ENCODE peak calls at places on chromosome 12, in eight cellular contexts. N is transverse colon, D is mucosa of descending colon, Z is Peyer's patch, E is cardiac muscle cell, R is pancreas, W is psoas muscle, K is H9. F is an unnamed sample.
A peak's percentile ranks its signal among the peaks of the same experiment; 100 is the strongest.

GRCh38 chr12:92326877-92327276 is 181.2 kb upstream of the BTG1 start:
- DNase-seq in K (no peak), N (no peak), R (no peak), W (no peak), Z (no peak), E (no peak), D (no peak), F (no peak)

GRCh38 chr12:114403044-114403689 is 2.8 kb downstream of the TBX5 start:
- DNase-seq in Z (no peak), D (no peak), K (peak; percentile 94), W (no peak), R (no peak), E (peak; percentile 84), N (no peak), F (no peak)

GRCh38 chr12:104687823-104688573 is 231.2 kb downstream of the CHST11 start:
- DNase-seq in K (no peak), N (no peak), D (no peak), W (no peak), E (no peak), R (no peak), Z (no peak), F (no peak)

GRCh38 chr12:59874781-59875180 is 279.0 kb downstream of the SLC16A7 start:
- DNase-seq in W (no peak), Z (no peak), R (no peak), D (peak; percentile 13), N (no peak), E (no peak), K (peak; percentile 31), F (no peak)

GRCh38 chr12:1115471-1116242 is 124.6 kb downstream of the ERC1 start:
- DNase-seq in K (no peak), W (no peak), R (no peak), Z (no peak), D (no peak), E (peak; percentile 71), N (no peak), F (no peak)

GRCh38 chr12:107564946-107565345 is 120.7 kb upstream of the PWP1 start:
- DNase-seq in N (no peak), Z (no peak), K (peak; percentile 64), R (no peak), D (peak; percentile 12), W (no peak), E (peak; percentile 35), F (no peak)

GRCh38 chr12:89566615-89567014 is 40.8 kb upstream of the POC1B start:
- DNase-seq in N (no peak), R (no peak), E (peak; percentile 4), K (no peak), Z (no peak), D (no peak), W (no peak), F (no peak)

GRCh38 chr12:61097991-61098580 is 1162.1 kb upstream of the USP15 start:
- DNase-seq in D (no peak), W (no peak), K (no peak), E (peak; percentile 29), N (no peak), Z (no peak), R (no peak), F (no peak)

GRCh38 chr12:88590851-88591250 is 10.6 kb upstream of the KITLG start:
- DNase-seq in E (no peak), R (no peak), W (no peak), N (no peak), Z (no peak), D (no peak), K (no peak), F (no peak)

GRCh38 chr12:22625671-22626251 is 790 bp downstream of the ETNK1 start:
- DNase-seq in R (no peak), D (peak; percentile 58), Z (peak; percentile 52), E (peak; percentile 47), N (peak; percentile 43), W (peak; percentile 11), K (peak; percentile 67), F (no peak)

GRCh38 chr12:67091204-67091603 is 178.0 kb upstream of the CAND1 start:
- DNase-seq in W (no peak), E (no peak), K (no peak), Z (no peak), R (peak; percentile 39), N (no peak), D (no peak), F (no peak)

GRCh38 chr12:4444031-4444430 is 1.6 kb downstream of the FGF6 start:
- DNase-seq in R (no peak), N (no peak), Z (no peak), D (no peak), E (no peak), K (no peak), W (no peak), F (no peak)

GRCh38 chr12:42296503-42297109 is 29.3 kb downstream of the ZCRB1 start:
- DNase-seq in R (no peak), K (no peak), N (no peak), W (no peak), E (no peak), D (peak; percentile 18), Z (no peak), F (no peak)

GRCh38 chr12:67910360-67911292 is 78.6 kb upstream of the IFNG-AS1 start:
- DNase-seq in N (no peak), Z (no peak), W (no peak), E (no peak), D (no peak), R (no peak), K (no peak), F (no peak)

GRCh38 chr12:96140110-96140509 is 54.1 kb upstream of the ELK3 start:
- DNase-seq in D (no peak), N (no peak), K (no peak), E (no peak), R (no peak), W (no peak), Z (no peak), F (no peak)

GRCh38 chr12:464484-465267 is 4.9 kb downstream of the B4GALNT3 start:
- DNase-seq in N (no peak), K (no peak), R (no peak), Z (no peak), W (no peak), E (peak; percentile 28), D (no peak), F (no peak)

GRCh38 chr12:131911851-131912525 is 17.1 kb upstream of the PUS1 start:
- DNase-seq in N (no peak), D (no peak), K (no peak), W (no peak), E (no peak), Z (no peak), R (no peak), F (no peak)
- H3K4me1 ChIP-seq in N (peaks cover 7% of the 10 kb centered on the region), D (no peaks in the 10 kb centered on the region), K (no peaks in the 10 kb centered on the region), W (peaks cover 9% of the 10 kb centered on the region), E (no peaks in the 10 kb centered on the region), Z (peaks cover 5% of the 10 kb centered on the region), R (no peaks in the 10 kb centered on the region), F (peaks cover 9% of the 10 kb centered on the region)

DNA sequence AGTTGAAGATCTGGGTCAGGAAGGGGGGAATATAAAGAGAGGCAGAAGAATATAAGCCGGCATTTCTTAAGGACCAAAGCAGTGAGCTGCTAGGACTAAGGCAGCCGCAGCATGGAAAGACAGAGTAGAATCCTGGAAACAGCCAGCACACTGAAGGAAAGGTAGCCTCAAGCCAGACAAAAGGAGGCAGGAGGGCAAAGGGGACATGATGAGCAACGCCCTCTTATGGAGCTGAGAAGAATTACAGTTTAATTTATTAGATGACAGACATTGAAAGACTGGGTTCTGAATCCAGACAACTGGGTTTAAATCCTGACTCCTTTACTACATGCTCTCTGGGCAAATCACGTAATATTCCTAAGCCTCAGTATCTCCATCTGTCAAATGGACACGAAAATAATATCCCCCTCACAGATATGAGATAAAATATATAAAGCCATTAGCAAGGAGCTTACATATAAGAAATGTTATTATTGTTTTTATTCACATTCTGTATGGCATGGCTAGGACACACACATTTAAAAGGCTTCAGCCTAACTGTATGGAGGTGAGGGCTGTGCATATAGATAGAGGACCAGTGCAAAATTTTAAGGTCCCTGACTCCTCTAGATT is 8.1 kb upstream of the PCED1B start:
- DNase-seq in W (no peak), N (no peak), Z (no peak), E (peak; percentile 26), K (peak; percentile 75), R (no peak), D (no peak), F (no peak)
- TF ChIP-seq CTCF in W (peak; percentile 7), N (peak; percentile 48), Z (peak; percentile 45), E (peak; percentile 52), K (peak; percentile 77), R (no peak), D (no peak), F (peak; percentile 50)

GRCh38 chr12:57890191-57891120 is 43.9 kb upstream of the CTDSP2 start:
- DNase-seq in R (no peak), D (no peak), E (no peak), Z (no peak), K (no peak), N (no peak), W (no peak), F (no peak)
- H3K4me1 ChIP-seq in R (peaks cover 17% of the 10 kb centered on the region), D (peaks cover 83% of the 10 kb centered on the region), E (peaks cover 55% of the 10 kb centered on the region), Z (peaks cover 72% of the 10 kb centered on the region), K (peaks cover 11% of the 10 kb centered on the region), N (peaks cover 76% of the 10 kb centered on the region), W (peaks cover 71% of the 10 kb centered on the region), F (peaks cover 79% of the 10 kb centered on the region)

GRCh38 chr12:10179871-10180270 is 1.0 kb downstream of the TMEM52B start:
- DNase-seq in N (no peak), Z (no peak), E (no peak), K (no peak), W (no peak), R (no peak), D (no peak), F (no peak)

GRCh38 chr12:10174986-10175614 is 3.2 kb upstream of the OLR1 start:
- DNase-seq in N (no peak), W (no peak), R (no peak), E (no peak), Z (no peak), D (no peak), K (no peak), F (no peak)

GRCh38 chr12:10171954-10172353 is at the start of gene OLR1:
- DNase-seq in D (no peak), Z (no peak), K (no peak), R (no peak), W (no peak), N (no peak), E (no peak), F (no peak)

GRCh38 chr12:10178766-10179165 is at the start of gene TMEM52B:
- DNase-seq in Z (no peak), N (no peak), R (no peak), D (no peak), K (no peak), E (no peak), W (no peak), F (no peak)

DNA sequence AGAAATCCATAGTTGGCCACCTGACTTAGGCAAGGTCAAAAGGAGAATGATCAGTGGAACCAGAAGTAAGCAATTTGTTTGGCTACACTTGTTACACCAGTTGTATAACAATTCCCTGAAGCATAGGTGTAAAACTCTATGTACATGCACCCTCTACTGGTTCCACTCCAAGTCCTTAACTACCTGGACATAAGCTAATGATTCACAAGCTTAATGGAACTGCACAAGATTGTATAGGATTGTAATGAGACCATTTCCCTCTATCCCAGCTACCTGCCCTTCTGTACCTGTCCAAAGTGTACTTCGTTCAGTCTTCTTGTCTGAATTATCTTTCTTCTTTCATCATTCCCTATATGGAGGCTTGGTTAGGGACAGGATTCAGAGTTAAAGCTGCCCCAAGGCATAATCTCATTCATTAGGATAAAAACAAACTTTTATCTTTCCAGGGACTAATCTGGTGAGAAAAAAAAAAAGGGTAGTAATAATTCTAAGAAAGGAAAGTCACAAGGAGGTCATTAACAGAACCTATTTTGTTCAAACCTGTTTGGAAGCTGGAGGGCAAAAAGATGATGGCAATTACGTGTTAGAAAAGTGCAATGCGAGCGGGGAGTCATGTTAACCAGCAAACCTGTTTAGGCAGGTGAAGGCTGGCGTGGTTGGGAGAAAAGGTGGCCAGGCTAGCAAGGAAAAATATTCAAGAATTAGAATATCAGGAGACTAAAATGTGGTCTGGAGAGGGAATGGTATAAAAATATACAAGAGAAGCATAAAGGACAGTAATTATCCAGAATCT is 2.8 kb upstream of the TMEM52B start:
- DNase-seq in K (no peak), Z (no peak), N (peak; percentile 10), W (no peak), D (peak; percentile 54), E (no peak), R (no peak), F (no peak)
- TF ChIP-seq CTCF in K (no peak), Z (peak; percentile 40), N (no peak), W (no peak), D (no peak), E (no peak), R (no peak), F (no peak)

F was measured in upper lobe of right lung.